ENCODE peak calls at places on chromosomes 16 and 17, in five cellular contexts. K is stimulated activated CD4-positive, alpha-beta T cell treated with anti-CD3 and anti-CD28 coated beads, Interleukin-4, amount 100 ng/mL, for 4 hours; N is choroid plexus epithelial cell; C is cardiac fibroblast; Q is stimulated activated CD8-positive, alpha-beta memory T cell treated with anti-CD3 and anti-CD28 coated beads, Interleukin-2, amount 100 ng/mL, for 1 hour. L is an unnamed sample.
A peak's percentile ranks its signal among the peaks of the same experiment; 100 is the strongest.

GRCh38 chr16:17555176-17555575 is 84.4 kb upstream of the XYLT1 start:
- DNase-seq in K (no peak), N (peak; percentile 44), C (peak; percentile 23), Q (no peak), L (peak; percentile 55)

GRCh38 chr16:89828870-89829629 is 775 bp downstream of the SPIRE2 start:
- DNase-seq in K (no peak), N (no peak), C (no peak), Q (no peak), L (no peak)

GRCh38 chr16:69924041-69924775 is 26.9 kb upstream of the CLEC18A start:
- DNase-seq in K (no peak), N (no peak), C (no peak), Q (no peak), L (no peak)

GRCh38 chr16:4373909-4374742 is 2.5 kb downstream of the VASN start:
- DNase-seq in K (no peak), N (peak; percentile 97), C (peak; percentile 99), Q (no peak), L (peak; percentile 88)

GRCh38 chr17:31494259-31495048 is 103.0 kb downstream of the RAB11FIP4 start:
- DNase-seq in K (peak; percentile 73), N (no peak), C (no peak), Q (peak; percentile 43), L (no peak)

GRCh38 chr17:29546085-29546484 is 20.8 kb downstream of the ABHD15 start:
- DNase-seq in K (no peak), N (peak; percentile 45), C (peak; percentile 27), Q (no peak), L (no peak)

GRCh38 chr16:56824335-56824734 is 40.7 kb upstream of the SLC12A3 start:
- DNase-seq in K (no peak), N (peak; percentile 39), C (no peak), Q (no peak), L (no peak)

GRCh38 chr17:35449371-35449931 is 885 bp upstream of the SLFN13 start:
- DNase-seq in K (no peak), N (peak; percentile 23), C (peak; percentile 3), Q (no peak), L (no peak)

GRCh38 chr17:77496831-77497577 is 356.2 kb downstream of the SEC14L1 start:
- DNase-seq in K (no peak), N (no peak), C (no peak), Q (no peak), L (no peak)

GRCh38 chr17:306116-306515 is 46.5 kb downstream of the RPH3AL start:
- DNase-seq in K (no peak), N (no peak), C (no peak), Q (no peak), L (no peak)

GRCh38 chr17:5563451-5563850 is 20.9 kb downstream of the NLRP1 start:
- DNase-seq in K (no peak), N (no peak), C (peak; percentile 38), Q (no peak), L (no peak)

GRCh38 chr17:81656835-81657234 is 493 bp upstream of the PDE6G start:
- DNase-seq in K (no peak), N (no peak), C (peak; percentile 22), Q (no peak), L (no peak)

GRCh38 chr17:32741381-32741780 is 135.5 kb downstream of the MYO1D start:
- DNase-seq in K (no peak), N (no peak), C (no peak), Q (no peak), L (no peak)

GRCh38 chr17:54933921-54934320 is 33.3 kb downstream of the TOM1L1 start:
- DNase-seq in K (no peak), N (no peak), C (no peak), Q (no peak), L (no peak)

GRCh38 chr16:8990445-8990844 is 26.7 kb upstream of the USP7 start:
- DNase-seq in K (no peak), N (no peak), C (no peak), Q (no peak), L (no peak)

GRCh38 chr17:2798679-2799078 is 2.4 kb downstream of the RAP1GAP2 start:
- DNase-seq in K (no peak), N (no peak), C (no peak), Q (no peak), L (no peak)

GRCh38 chr16:73067671-73068545 is 20.0 kb upstream of the ZFHX3 start:
- DNase-seq in K (no peak), N (no peak), C (no peak), Q (no peak), L (no peak)

GRCh38 chr16:88472637-88473205 is 19.6 kb downstream of the ZFPM1 start:
- DNase-seq in K (no peak), N (no peak), C (peak; percentile 50), Q (no peak), L (no peak)